ENCODE peak calls at places on chromosome 17, in nine cellular contexts. B is caudate nucleus; O is activated T-helper 1 cell treated with Interleukin-2 at 50 U/mL for 16 hours; F is activated CD4-positive, alpha-beta T cell treated with anti-CD3 and anti-CD28 coated beads, Interleukin-2, amount 50 U/mL, for 1 hour; D is iPS-NIHi11; K is fibroblast of the conjunctiva; Z is globus pallidus; N is stimulated activated CD8-positive, alpha-beta memory T cell treated with anti-CD3 and anti-CD28 coated beads, Interleukin-4, amount 100 ng/mL, for 1 hour; H is NCI-H1105 treated with DMSO at 0.1 percent for 48 hours. Y is an unnamed sample.

GRCh38 chr17:74759941-74760340 is 11.5 kb downstream of the NHERF1 start:
- DNase-seq in B (no peak), O (no peak), F (no peak), D (peak), K (no peak), Z (no peak), N (no peak), H (no peak), Y (no peak)

GRCh38 chr17:73841431-73842060 is 197.3 kb upstream of the SDK2 start:
- DNase-seq in B (no peak), O (no peak), F (peak), D (peak), K (no peak), Z (no peak), N (no peak), H (peak), Y (no peak)

GRCh38 chr17:35432176-35433074 is at the start of gene SLFN12:
- DNase-seq in B (no peak), O (peak), F (peak), D (peak), K (peak), Z (peak), N (no peak), H (no peak), Y (peak)

GRCh38 chr17:72467841-72468653 is 347.2 kb downstream of the SOX9 start:
- DNase-seq in B (no peak), O (no peak), F (no peak), D (no peak), K (no peak), Z (no peak), N (no peak), H (no peak), Y (no peak)

GRCh38 chr17:47299239-47299910 is 24.4 kb upstream of the EFCAB13 start:
- DNase-seq in B (no peak), O (no peak), F (no peak), D (no peak), K (no peak), Z (no peak), N (no peak), H (no peak), Y (no peak)

GRCh38 chr17:67156269-67157199 is 88.5 kb downstream of the HELZ start:
- DNase-seq in B (no peak), O (no peak), F (no peak), D (peak), K (no peak), Z (no peak), N (no peak), H (no peak), Y (peak)

GRCh38 chr17:45172541-45173286 is 11.0 kb downstream of the HEXIM2 start:
- DNase-seq in B (peak), O (peak), F (peak), D (peak), K (peak), Z (peak), N (no peak), H (no peak), Y (peak)

GRCh38 chr17:29390856-29391631 is 881 bp downstream of the TAOK1 start:
- DNase-seq in B (peak), O (no peak), F (no peak), D (peak), K (no peak), Z (peak), N (no peak), H (peak), Y (no peak)

GRCh38 chr17:50765454-50766221 is 1.7 kb downstream of the ANKRD40CL start:
- DNase-seq in B (no peak), O (no peak), F (no peak), D (no peak), K (no peak), Z (no peak), N (no peak), H (no peak), Y (no peak)

GRCh38 chr17:32958418-32958817 is 30.5 kb downstream of the TMEM98 start:
- DNase-seq in B (no peak), O (no peak), F (no peak), D (no peak), K (peak), Z (no peak), N (no peak), H (no peak), Y (no peak)

GRCh38 chr17:66351053-66351452 is 48.6 kb downstream of the PRKCA start:
- DNase-seq in B (peak), O (no peak), F (no peak), D (no peak), K (no peak), Z (peak), N (no peak), H (no peak), Y (no peak)